ENCODE peak calls at places on chromosome 1, in ten cellular contexts. One of them, this sample, is unnamed.

GRCh38 chr1:93670141-93670540 is 11.5 kb downstream of the BCAR3 start:
- DNase-seq in esophagus muscularis mucosa: no peak
- DNase-seq in stomach: peak; percentile 52
- DNase-seq in IMR-90: peak; percentile 90
- DNase-seq in body of pancreas: no peak
- DNase-seq in A549: no peak
- DNase-seq in H1: no peak
- DNase-seq in heart left ventricle: peak; percentile 43
- DNase-seq in testis: peak; percentile 90
- DNase-seq in sigmoid colon: peak; percentile 84
- DNase-seq in this sample: no peak

GRCh38 chr1:29209173-29209572 is 21.6 kb downstream of the MECR start:
- DNase-seq in H1: no peak
- DNase-seq in body of pancreas: no peak
- DNase-seq in stomach: no peak
- DNase-seq in A549: no peak
- DNase-seq in heart left ventricle: no peak
- DNase-seq in sigmoid colon: no peak
- DNase-seq in IMR-90: peak; percentile 72
- DNase-seq in esophagus muscularis mucosa: no peak
- DNase-seq in testis: no peak
- DNase-seq in this sample: no peak

GRCh38 chr1:72366473-72366872 is 84.1 kb upstream of the NEGR1 start:
- DNase-seq in IMR-90: peak; percentile 32
- DNase-seq in H1: no peak
- DNase-seq in testis: no peak
- DNase-seq in stomach: no peak
- DNase-seq in sigmoid colon: no peak
- DNase-seq in heart left ventricle: no peak
- DNase-seq in A549: no peak
- DNase-seq in body of pancreas: peak; percentile 6
- DNase-seq in esophagus muscularis mucosa: no peak
- DNase-seq in this sample: no peak

GRCh38 chr1:235872270-235872669 is 5.6 kb upstream of the LYST start:
- DNase-seq in sigmoid colon: no peak
- DNase-seq in body of pancreas: no peak
- DNase-seq in heart left ventricle: no peak
- DNase-seq in stomach: no peak
- DNase-seq in H1: no peak
- DNase-seq in testis: no peak
- DNase-seq in esophagus muscularis mucosa: no peak
- DNase-seq in IMR-90: no peak
- DNase-seq in A549: no peak
- DNase-seq in this sample: no peak

GRCh38 chr1:240526321-240526720 is 85.6 kb downstream of the GREM2 start:
- DNase-seq in IMR-90: peak; percentile 56
- DNase-seq in body of pancreas: no peak
- DNase-seq in esophagus muscularis mucosa: no peak
- DNase-seq in H1: no peak
- DNase-seq in stomach: no peak
- DNase-seq in A549: no peak
- DNase-seq in testis: no peak
- DNase-seq in heart left ventricle: no peak
- DNase-seq in sigmoid colon: no peak
- DNase-seq in this sample: no peak

GRCh38 chr1:202129453-202130274 is 6.9 kb downstream of the GPR37L1 start:
- DNase-seq in stomach: no peak
- DNase-seq in testis: no peak
- DNase-seq in esophagus muscularis mucosa: no peak
- DNase-seq in A549: no peak
- DNase-seq in heart left ventricle: no peak
- DNase-seq in IMR-90: no peak
- DNase-seq in sigmoid colon: no peak
- DNase-seq in body of pancreas: no peak
- DNase-seq in H1: no peak
- DNase-seq in this sample: no peak

GRCh38 chr1:98660941-98661543 is 479 bp upstream of the SNX7 start:
- DNase-seq in body of pancreas: no peak
- DNase-seq in heart left ventricle: no peak
- DNase-seq in IMR-90: peak; percentile 2
- DNase-seq in testis: peak; percentile 40
- DNase-seq in A549: no peak
- DNase-seq in H1: no peak
- DNase-seq in esophagus muscularis mucosa: no peak
- DNase-seq in sigmoid colon: no peak
- DNase-seq in stomach: no peak
- DNase-seq in this sample: no peak

GRCh38 chr1:119623651-119624050 is 24.4 kb downstream of the ZNF697 start:
- DNase-seq in esophagus muscularis mucosa: no peak
- DNase-seq in sigmoid colon: no peak
- DNase-seq in heart left ventricle: no peak
- DNase-seq in IMR-90: no peak
- DNase-seq in H1: no peak
- DNase-seq in testis: no peak
- DNase-seq in A549: no peak
- DNase-seq in stomach: no peak
- DNase-seq in body of pancreas: no peak
- DNase-seq in this sample: no peak

GRCh38 chr1:236069796-236070195 is 4.9 kb upstream of the NID1 start:
- DNase-seq in H1: no peak
- DNase-seq in testis: no peak
- DNase-seq in heart left ventricle: no peak
- DNase-seq in body of pancreas: no peak
- DNase-seq in esophagus muscularis mucosa: no peak
- DNase-seq in A549: no peak
- DNase-seq in IMR-90: no peak
- DNase-seq in sigmoid colon: no peak
- DNase-seq in stomach: no peak
- DNase-seq in this sample: no peak

GRCh38 chr1:48823161-48823560 is 46.5 kb upstream of the BEND5 start:
- DNase-seq in IMR-90: no peak
- DNase-seq in sigmoid colon: no peak
- DNase-seq in testis: no peak
- DNase-seq in A549: no peak
- DNase-seq in body of pancreas: peak; percentile 56
- DNase-seq in H1: no peak
- DNase-seq in stomach: peak; percentile 68
- DNase-seq in heart left ventricle: peak; percentile 20
- DNase-seq in esophagus muscularis mucosa: no peak
- DNase-seq in this sample: no peak

GRCh38 chr1:199020904-199021303 is 382.1 kb downstream of the PTPRC start:
- DNase-seq in testis: no peak
- DNase-seq in IMR-90: no peak
- DNase-seq in A549: no peak
- DNase-seq in body of pancreas: no peak
- DNase-seq in H1: no peak
- DNase-seq in stomach: no peak
- DNase-seq in sigmoid colon: no peak
- DNase-seq in heart left ventricle: no peak
- DNase-seq in esophagus muscularis mucosa: no peak
- DNase-seq in this sample: peak; percentile 75

GRCh38 chr1:206050655-206051235 is 2.2 kb upstream of the RHEX start:
- DNase-seq in H1: no peak
- DNase-seq in esophagus muscularis mucosa: no peak
- DNase-seq in A549: no peak
- DNase-seq in stomach: no peak
- DNase-seq in heart left ventricle: no peak
- DNase-seq in sigmoid colon: no peak
- DNase-seq in IMR-90: peak; percentile 2
- DNase-seq in body of pancreas: no peak
- DNase-seq in testis: no peak
- DNase-seq in this sample: peak; percentile 90

GRCh38 chr1:39919545-39919944 is 17.8 kb upstream of the MYCL start:
- DNase-seq in esophagus muscularis mucosa: no peak
- DNase-seq in testis: peak; percentile 70
- DNase-seq in heart left ventricle: no peak
- DNase-seq in stomach: peak; percentile 49
- DNase-seq in sigmoid colon: no peak
- DNase-seq in body of pancreas: peak; percentile 37
- DNase-seq in H1: peak; percentile 60
- DNase-seq in A549: peak; percentile 71
- DNase-seq in IMR-90: peak; percentile 58
- DNase-seq in this sample: no peak

GRCh38 chr1:211261229-211261628 is 2.1 kb downstream of the RCOR3 start:
- DNase-seq in sigmoid colon: no peak
- DNase-seq in heart left ventricle: no peak
- DNase-seq in IMR-90: no peak
- DNase-seq in stomach: no peak
- DNase-seq in testis: no peak
- DNase-seq in body of pancreas: no peak
- DNase-seq in A549: no peak
- DNase-seq in esophagus muscularis mucosa: no peak
- DNase-seq in H1: no peak
- DNase-seq in this sample: no peak

GRCh38 chr1:177585492-177586220 is 384.2 kb downstream of the SEC16B start:
- DNase-seq in A549: no peak
- DNase-seq in stomach: peak; percentile 54
- DNase-seq in esophagus muscularis mucosa: no peak
- DNase-seq in heart left ventricle: no peak
- DNase-seq in sigmoid colon: no peak
- DNase-seq in body of pancreas: no peak
- DNase-seq in testis: no peak
- DNase-seq in H1: no peak
- DNase-seq in IMR-90: no peak
- DNase-seq in this sample: no peak

GRCh38 chr1:219072329-219072728 is 101.3 kb upstream of the LYPLAL1 start:
- DNase-seq in sigmoid colon: no peak
- DNase-seq in esophagus muscularis mucosa: no peak
- DNase-seq in A549: no peak
- DNase-seq in testis: no peak
- DNase-seq in stomach: no peak
- DNase-seq in H1: no peak
- DNase-seq in body of pancreas: no peak
- DNase-seq in heart left ventricle: no peak
- DNase-seq in IMR-90: no peak
- DNase-seq in this sample: no peak

GRCh38 chr1:234111458-234112142 is 207.1 kb downstream of the SLC35F3 start:
- DNase-seq in esophagus muscularis mucosa: no peak
- DNase-seq in body of pancreas: peak; percentile 22
- DNase-seq in heart left ventricle: no peak
- DNase-seq in testis: peak; percentile 69
- DNase-seq in H1: peak; percentile 57
- DNase-seq in stomach: no peak
- DNase-seq in sigmoid colon: no peak
- DNase-seq in IMR-90: peak; percentile 15
- DNase-seq in A549: peak; percentile 75
- DNase-seq in this sample: no peak

GRCh38 chr1:242692988-242693387 is 168.5 kb upstream of the PLD5 start:
- DNase-seq in body of pancreas: no peak
- DNase-seq in heart left ventricle: no peak
- DNase-seq in testis: no peak
- DNase-seq in IMR-90: no peak
- DNase-seq in A549: no peak
- DNase-seq in H1: no peak
- DNase-seq in esophagus muscularis mucosa: no peak
- DNase-seq in sigmoid colon: no peak
- DNase-seq in stomach: no peak
- DNase-seq in this sample: no peak

GRCh38 chr1:62515055-62515454 is 78.2 kb downstream of the USP1 start:
- DNase-seq in testis: no peak
- DNase-seq in body of pancreas: no peak
- DNase-seq in A549: no peak
- DNase-seq in esophagus muscularis mucosa: no peak
- DNase-seq in stomach: no peak
- DNase-seq in H1: no peak
- DNase-seq in IMR-90: peak; percentile 30
- DNase-seq in heart left ventricle: no peak
- DNase-seq in sigmoid colon: no peak
- DNase-seq in this sample: no peak

GRCh38 chr1:46179138-46180081 is 3.1 kb upstream of the P3R3URF start:
- DNase-seq in stomach: peak; percentile 87
- DNase-seq in sigmoid colon: peak; percentile 92
- DNase-seq in IMR-90: peak; percentile 85
- DNase-seq in H1: peak; percentile 85
- DNase-seq in testis: peak; percentile 91
- DNase-seq in esophagus muscularis mucosa: peak; percentile 94
- DNase-seq in body of pancreas: peak; percentile 87
- DNase-seq in A549: peak; percentile 88
- DNase-seq in heart left ventricle: peak; percentile 83
- DNase-seq in this sample: no peak

GRCh38 chr1:244674446-244674845 is 21.5 kb downstream of the DESI2 start:
- DNase-seq in testis: no peak
- DNase-seq in stomach: no peak
- DNase-seq in A549: no peak
- DNase-seq in body of pancreas: no peak
- DNase-seq in H1: no peak
- DNase-seq in sigmoid colon: no peak
- DNase-seq in IMR-90: peak; percentile 47
- DNase-seq in esophagus muscularis mucosa: no peak
- DNase-seq in heart left ventricle: no peak
- DNase-seq in this sample: no peak

GRCh38 chr1:66678151-66678550 is 74.1 kb upstream of the DYNLT5 start:
- DNase-seq in sigmoid colon: no peak
- DNase-seq in stomach: no peak
- DNase-seq in A549: no peak
- DNase-seq in body of pancreas: no peak
- DNase-seq in IMR-90: no peak
- DNase-seq in testis: no peak
- DNase-seq in heart left ventricle: no peak
- DNase-seq in H1: no peak
- DNase-seq in esophagus muscularis mucosa: no peak
- DNase-seq in this sample: no peak
- H3K27ac ChIP-seq in sigmoid colon: no peak overlapping the region
- H3K27ac ChIP-seq in stomach: no peak overlapping the region
- H3K27ac ChIP-seq in A549: no peak overlapping the region
- H3K27ac ChIP-seq in body of pancreas: no peak overlapping the region
- H3K27ac ChIP-seq in IMR-90: no peak overlapping the region
- H3K27ac ChIP-seq in testis: no peak overlapping the region
- H3K27ac ChIP-seq in heart left ventricle: peak overlapping the region; percentile 26
- H3K27ac ChIP-seq in H1: no peak overlapping the region
- H3K27ac ChIP-seq in esophagus muscularis mucosa: no peak overlapping the region
- H3K27ac ChIP-seq in this sample: no peak overlapping the region

GRCh38 chr1:165697881-165698842 is at the start of gene ALDH9A1:
- DNase-seq in sigmoid colon: peak; percentile 95
- DNase-seq in testis: peak; percentile 92
- DNase-seq in stomach: peak; percentile 89
- DNase-seq in esophagus muscularis mucosa: peak; percentile 96
- DNase-seq in A549: peak; percentile 86
- DNase-seq in H1: peak; percentile 88
- DNase-seq in IMR-90: peak; percentile 76
- DNase-seq in heart left ventricle: peak; percentile 92
- DNase-seq in body of pancreas: peak; percentile 90
- DNase-seq in this sample: peak; percentile 97
- TF ChIP-seq POLR2A in sigmoid colon: peak; percentile 78
- TF ChIP-seq POLR2A in testis: peak; percentile 72
- TF ChIP-seq POLR2A in stomach: no peak
- TF ChIP-seq POLR2A in esophagus muscularis mucosa: peak; percentile 38
- TF ChIP-seq POLR2A in A549: peak; percentile 92
- TF ChIP-seq POLR2A in H1: peak; percentile 56
- TF ChIP-seq POLR2A in IMR-90: peak; percentile 61
- TF ChIP-seq POLR2A in heart left ventricle: peak; percentile 87
- TF ChIP-seq POLR2A in body of pancreas: peak; percentile 89
- TF ChIP-seq POLR2A in this sample: no peak

GRCh38 chr1:226991920-226992319 is 51.8 kb downstream of the COQ8A start:
- DNase-seq in IMR-90: no peak
- DNase-seq in heart left ventricle: no peak
- DNase-seq in testis: no peak
- DNase-seq in sigmoid colon: no peak
- DNase-seq in A549: no peak
- DNase-seq in esophagus muscularis mucosa: no peak
- DNase-seq in stomach: no peak
- DNase-seq in H1: no peak
- DNase-seq in body of pancreas: no peak
- DNase-seq in this sample: peak; percentile 67
- H3K4me1 ChIP-seq in IMR-90: no peaks in the 10 kb centered on the region
- H3K4me1 ChIP-seq in heart left ventricle: peaks cover 26% of the 10 kb centered on the region
- H3K4me1 ChIP-seq in testis: peaks cover 25% of the 10 kb centered on the region
- H3K4me1 ChIP-seq in sigmoid colon: peaks cover 34% of the 10 kb centered on the region
- H3K4me1 ChIP-seq in A549: no peaks in the 10 kb centered on the region
- H3K4me1 ChIP-seq in esophagus muscularis mucosa: peaks cover 56% of the 10 kb centered on the region
- H3K4me1 ChIP-seq in stomach: peaks cover 63% of the 10 kb centered on the region
- H3K4me1 ChIP-seq in H1: peaks cover 17% of the 10 kb centered on the region
- H3K4me1 ChIP-seq in body of pancreas: peaks cover 41% of the 10 kb centered on the region
- H3K4me1 ChIP-seq in this sample: peaks cover 21% of the 10 kb centered on the region

GRCh38 chr1:114458208-114458777 is 52.7 kb downstream of the TRIM33 start:
- DNase-seq in heart left ventricle: no peak
- DNase-seq in body of pancreas: no peak
- DNase-seq in testis: no peak
- DNase-seq in stomach: no peak
- DNase-seq in sigmoid colon: no peak
- DNase-seq in H1: no peak
- DNase-seq in esophagus muscularis mucosa: no peak
- DNase-seq in A549: no peak
- DNase-seq in IMR-90: peak; percentile 80
- DNase-seq in this sample: no peak
- H3K27ac ChIP-seq in heart left ventricle: peak overlapping the region; percentile 11
- H3K27ac ChIP-seq in body of pancreas: no peak overlapping the region
- H3K27ac ChIP-seq in testis: no peak overlapping the region
- H3K27ac ChIP-seq in stomach: no peak overlapping the region
- H3K27ac ChIP-seq in sigmoid colon: no peak overlapping the region
- H3K27ac ChIP-seq in H1: no peak overlapping the region
- H3K27ac ChIP-seq in esophagus muscularis mucosa: no peak overlapping the region
- H3K27ac ChIP-seq in A549: no peak overlapping the region
- H3K27ac ChIP-seq in IMR-90: no peak overlapping the region
- H3K27ac ChIP-seq in this sample: peak overlapping the region; percentile 38

This sample was measured in spleen.